ENCODE peak calls at places on chromosomes 11 and 22, in six cellular contexts. Q, Z, L, U, P and N are unnamed samples.

GRCh38 chr11:78957481-78958245 is 383.0 kb upstream of the NARS2 start:
- DNase-seq in Z (no peak), U (no peak), Q (no peak), L (no peak), P (no peak), N (no peak)

GRCh38 chr11:128507936-128508335 is 79.4 kb downstream of the ETS1 start:
- DNase-seq in U (no peak), P (no peak), Z (no peak), Q (no peak), L (no peak), N (no peak)

GRCh38 chr11:27701262-27702105 is 1.2 kb upstream of the BDNF start:
- DNase-seq in P (peak), L (no peak), U (no peak), Z (no peak), Q (no peak), N (no peak)

GRCh38 chr11:6638437-6638836 is 17.2 kb downstream of the DCHS1 start:
- DNase-seq in Z (no peak), Q (no peak), P (no peak), L (no peak), U (no peak), N (no peak)

GRCh38 chr11:19121646-19122045 is 4.7 kb downstream of the ZDHHC13 start:
- DNase-seq in P (no peak), Z (no peak), Q (no peak), U (no peak), L (no peak), N (no peak)

GRCh38 chr11:62552465-62552782 is 5.8 kb upstream of the AHNAK start:
- DNase-seq in Q (no peak), Z (no peak), P (no peak), U (no peak), L (no peak), N (no peak)

GRCh38 chr22:28985581-28986290 is 75.9 kb downstream of the C22orf31 start:
- DNase-seq in U (no peak), Q (no peak), P (no peak), L (no peak), Z (no peak), N (no peak)

GRCh38 chr22:31520036-31520435 is 23.7 kb downstream of the SFI1 start:
- DNase-seq in Z (no peak), Q (no peak), P (no peak), U (no peak), L (no peak), N (no peak)

GRCh38 chr22:27377901-27378300 is 423.7 kb downstream of the MN1 start:
- DNase-seq in Q (no peak), P (peak), Z (no peak), L (no peak), U (no peak), N (no peak)

GRCh38 chr11:47336595-47336994 is 15.9 kb downstream of the MYBPC3 start:
- DNase-seq in U (no peak), L (no peak), Z (no peak), P (no peak), Q (no peak), N (no peak)

GRCh38 chr11:116225236-116225635 is 547.6 kb downstream of the BUD13 start:
- DNase-seq in Q (no peak), Z (no peak), L (no peak), U (no peak), P (no peak), N (no peak)

GRCh38 chr22:22431271-22432220 is 77.0 kb downstream of the ZNF280B start:
- DNase-seq in U (peak), L (no peak), P (peak), Z (peak), Q (peak), N (no peak)

GRCh38 chr11:2652362-2652761 is 47.4 kb downstream of the KCNQ1OT1 start:
- DNase-seq in P (no peak), L (no peak), Z (no peak), Q (peak), U (no peak), N (no peak)

GRCh38 chr11:8298801-8299786 is 35.4 kb upstream of the LMO1 start:
- DNase-seq in U (no peak), L (no peak), P (no peak), Q (peak), Z (no peak), N (no peak)

GRCh38 chr11:125441648-125442410 is 54.2 kb downstream of the FEZ1 start:
- DNase-seq in L (no peak), Q (no peak), Z (no peak), P (no peak), U (no peak), N (no peak)

GRCh38 chr11:128098840-128099239 is 488.5 kb downstream of the ETS1 start:
- DNase-seq in Z (no peak), P (no peak), U (no peak), Q (no peak), L (no peak), N (no peak)

GRCh38 chr22:41857160-41857859 is 24.4 kb downstream of the SREBF2 start:
- DNase-seq in P (peak), Q (no peak), L (peak), Z (peak), U (peak), N (no peak)

GRCh38 chr22:49853981-49854791 is 542 bp downstream of the ZBED4 start:
- DNase-seq in L (no peak), U (no peak), P (peak), Q (peak), Z (no peak), N (peak)

GRCh38 chr11:47376183-47376542 is 2.2 kb downstream of the SPI1 start:
- DNase-seq in U (no peak), P (no peak), L (no peak), Z (no peak), Q (peak), N (no peak)

GRCh38 chr11:18540207-18541009 is 13.7 kb upstream of the TSG101 start:
- DNase-seq in Z (peak), Q (no peak), L (no peak), U (no peak), P (no peak), N (no peak)

GRCh38 chr11:125272092-125272491 is 107.5 kb downstream of the PKNOX2 start:
- DNase-seq in Z (no peak), U (no peak), P (no peak), L (no peak), Q (no peak), N (no peak)

GRCh38 chr11:117509543-117509942 is 181.9 kb downstream of the CEP164 start:
- DNase-seq in P (no peak), Z (no peak), L (no peak), Q (no peak), U (no peak), N (no peak)

GRCh38 chr22:46110215-46110614 is 40.1 kb upstream of the PPARA start:
- DNase-seq in P (no peak), L (no peak), Z (no peak), Q (no peak), U (no peak), N (no peak)

GRCh38 chr11:117818036-117818858 is 6.3 kb downstream of the FXYD2 start:
- DNase-seq in Z (no peak), P (no peak), L (no peak), U (no peak), Q (no peak), N (no peak)

GRCh38 chr11:58905141-58905715 is 34.1 kb upstream of the GLYATL1 start:
- DNase-seq in P (no peak), L (no peak), Q (no peak), U (no peak), Z (no peak), N (no peak)

GRCh38 chr11:6557063-6557462 is 46.4 kb downstream of the RRP8 start:
- DNase-seq in L (no peak), P (no peak), U (no peak), Z (no peak), Q (peak), N (no peak)

GRCh38 chr11:36228689-36229088 is 60.5 kb downstream of the COMMD9 start:
- DNase-seq in P (no peak), L (no peak), Z (no peak), U (no peak), Q (no peak), N (no peak)

GRCh38 chr11:36229091-36229490 is 60.1 kb downstream of the COMMD9 start:
- DNase-seq in P (no peak), Q (no peak), L (no peak), Z (no peak), U (no peak), N (no peak)

GRCh38 chr11:36222755-36223635 is 66.2 kb downstream of the COMMD9 start:
- DNase-seq in P (no peak), Q (no peak), L (no peak), U (no peak), Z (no peak), N (no peak)

GRCh38 chr11:36231300-36231699 is 57.9 kb downstream of the COMMD9 start:
- DNase-seq in P (no peak), Q (no peak), U (no peak), L (no peak), Z (no peak), N (no peak)

DNA sequence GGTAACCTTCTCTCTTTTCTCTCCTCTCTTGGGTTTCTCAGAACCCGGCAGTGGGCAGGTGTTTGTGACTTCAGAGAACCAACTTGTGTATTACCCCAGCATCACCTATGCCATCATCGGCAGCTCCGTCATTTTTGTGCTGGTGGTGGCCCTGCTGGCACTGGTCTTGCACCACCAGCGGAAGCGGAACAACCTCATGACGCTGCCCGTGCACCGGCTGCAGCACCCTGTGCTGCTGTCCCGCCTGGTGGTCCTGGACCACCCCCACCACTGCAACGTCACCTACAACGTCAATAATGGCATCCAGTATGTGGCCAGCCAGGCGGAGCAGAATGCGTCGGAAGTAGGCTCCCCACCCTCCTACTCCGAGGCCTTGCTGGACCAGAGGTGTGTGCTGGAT is 62.2 kb downstream of the COMMD9 start:
- DNase-seq in Q (no peak), Z (no peak), L (no peak), P (no peak), U (no peak), N (no peak)
- TF ChIP-seq POLR2AphosphoS5 in Q (no peak), Z (no peak), L (no peak), P (no peak), U (no peak), N (no peak)

GRCh38 chr11:67239795-67240574 is 26.3 kb upstream of the GRK2 start:
- DNase-seq in P (peak), L (peak), Q (peak), Z (peak), U (peak), N (peak)
- TF ChIP-seq CTCF in P (no peak), L (no peak), Q (no peak), Z (no peak), U (no peak), N (no peak)

GRCh38 chr11:655036-655726 is 18.1 kb downstream of the DRD4 start:
- DNase-seq in P (no peak), L (no peak), U (no peak), Q (no peak), Z (no peak), N (no peak)
- H3K27ac ChIP-seq in P (no peak), L (no peak), U (no peak), Q (no peak), Z (no peak), N (no peak)

GRCh38 chr11:65653229-65654225 is 9.2 kb downstream of the RELA start:
- DNase-seq in U (no peak), P (peak), Q (peak), L (no peak), Z (no peak), N (no peak)
- TF ChIP-seq POLR2AphosphoS5 in U (no peak), P (no peak), Q (no peak), L (peak), Z (no peak), N (no peak)

GRCh38 chr11:21323617-21324016 is 654.2 kb downstream of the NELL1 start:
- DNase-seq in U (no peak), Q (no peak), Z (no peak), L (no peak), P (no peak), N (no peak)
- TF ChIP-seq CTCF in U (no peak), Q (no peak), Z (no peak), L (no peak), P (no peak), N (no peak)